ENCODE peak calls at places on chromosomes 2 and 18, in eight cellular contexts. One of them, this sample, is unnamed.

GRCh38 chr2:216596234-216596985 is 36.8 kb upstream of the IGFBP2 start:
- DNase-seq in HepG2: no peak
- DNase-seq in K562: no peak
- DNase-seq in spleen: no peak
- DNase-seq in H1: no peak
- DNase-seq in endothelial cell of umbilical vein: peak; percentile 54
- DNase-seq in SK-N-SH: peak; percentile 69
- DNase-seq in transverse colon: no peak
- DNase-seq in this sample: no peak

GRCh38 chr2:202221873-202222272 is 16.5 kb downstream of the SUMO1 start:
- DNase-seq in HepG2: no peak
- DNase-seq in K562: peak; percentile 24
- DNase-seq in spleen: no peak
- DNase-seq in H1: no peak
- DNase-seq in endothelial cell of umbilical vein: no peak
- DNase-seq in SK-N-SH: peak; percentile 10
- DNase-seq in transverse colon: no peak
- DNase-seq in this sample: no peak

GRCh38 chr2:173119069-173119807 is 43.6 kb downstream of the MAP3K20 start:
- DNase-seq in HepG2: no peak
- DNase-seq in K562: no peak
- DNase-seq in spleen: no peak
- DNase-seq in H1: no peak
- DNase-seq in endothelial cell of umbilical vein: no peak
- DNase-seq in SK-N-SH: no peak
- DNase-seq in transverse colon: peak; percentile 22
- DNase-seq in this sample: no peak

GRCh38 chr2:159882069-159882468 is 84.1 kb upstream of the CD302 start:
- DNase-seq in HepG2: no peak
- DNase-seq in K562: no peak
- DNase-seq in spleen: no peak
- DNase-seq in H1: no peak
- DNase-seq in endothelial cell of umbilical vein: no peak
- DNase-seq in SK-N-SH: peak; percentile 33
- DNase-seq in transverse colon: no peak
- DNase-seq in this sample: no peak

GRCh38 chr2:134917958-134918517 is 584 bp upstream of the CCNT2 start:
- DNase-seq in HepG2: no peak
- DNase-seq in K562: no peak
- DNase-seq in spleen: peak; percentile 98
- DNase-seq in H1: no peak
- DNase-seq in endothelial cell of umbilical vein: peak; percentile 92
- DNase-seq in SK-N-SH: no peak
- DNase-seq in transverse colon: no peak
- DNase-seq in this sample: peak; percentile 80

GRCh38 chr2:137826373-137827372 is 137.6 kb upstream of the HNMT start:
- DNase-seq in HepG2: no peak
- DNase-seq in K562: no peak
- DNase-seq in spleen: no peak
- DNase-seq in H1: no peak
- DNase-seq in endothelial cell of umbilical vein: no peak
- DNase-seq in SK-N-SH: no peak
- DNase-seq in transverse colon: no peak
- DNase-seq in this sample: no peak

GRCh38 chr2:239956818-239957261 is 68.3 kb downstream of the NDUFA10 start:
- DNase-seq in HepG2: no peak
- DNase-seq in K562: no peak
- DNase-seq in spleen: peak; percentile 55
- DNase-seq in H1: no peak
- DNase-seq in endothelial cell of umbilical vein: no peak
- DNase-seq in SK-N-SH: no peak
- DNase-seq in transverse colon: no peak
- DNase-seq in this sample: no peak

GRCh38 chr2:118808429-118808809 is 39.0 kb downstream of the EN1 start:
- DNase-seq in HepG2: no peak
- DNase-seq in K562: no peak
- DNase-seq in spleen: no peak
- DNase-seq in H1: no peak
- DNase-seq in endothelial cell of umbilical vein: no peak
- DNase-seq in SK-N-SH: no peak
- DNase-seq in transverse colon: no peak
- DNase-seq in this sample: no peak

GRCh38 chr2:1862881-1863280 is 118.6 kb upstream of the PXDN start:
- DNase-seq in HepG2: no peak
- DNase-seq in K562: no peak
- DNase-seq in spleen: no peak
- DNase-seq in H1: no peak
- DNase-seq in endothelial cell of umbilical vein: no peak
- DNase-seq in SK-N-SH: no peak
- DNase-seq in transverse colon: no peak
- DNase-seq in this sample: no peak

GRCh38 chr18:35376393-35376741 is 770 bp downstream of the ZNF396 start:
- DNase-seq in HepG2: no peak
- DNase-seq in K562: peak; percentile 47
- DNase-seq in spleen: peak; percentile 90
- DNase-seq in H1: no peak
- DNase-seq in endothelial cell of umbilical vein: no peak
- DNase-seq in SK-N-SH: peak; percentile 65
- DNase-seq in transverse colon: peak; percentile 51
- DNase-seq in this sample: no peak

GRCh38 chr2:168934826-168935225 is 33.7 kb downstream of the G6PC2 start:
- DNase-seq in HepG2: no peak
- DNase-seq in K562: no peak
- DNase-seq in spleen: no peak
- DNase-seq in H1: no peak
- DNase-seq in endothelial cell of umbilical vein: no peak
- DNase-seq in SK-N-SH: no peak
- DNase-seq in transverse colon: no peak
- DNase-seq in this sample: no peak

DNA sequence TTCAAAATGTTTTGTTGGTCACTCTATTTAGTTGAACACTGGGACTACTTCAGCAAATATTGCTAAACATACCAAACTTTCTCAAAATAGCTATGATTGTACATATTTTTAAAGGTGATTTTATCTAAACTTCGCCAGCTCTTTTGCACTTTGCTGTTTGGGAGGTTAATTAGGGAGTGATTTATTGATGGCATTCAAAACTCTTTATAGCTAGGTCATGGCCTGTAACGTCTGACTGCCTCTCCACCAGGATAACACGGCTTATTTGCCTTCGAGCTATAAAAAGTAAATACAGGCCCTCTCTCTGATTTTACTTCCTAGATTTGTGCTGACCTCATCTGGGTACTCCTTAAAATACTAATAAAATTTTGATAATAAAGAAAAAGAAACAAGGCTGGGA is 931.9 kb downstream of the DCDC2C start:
- DNase-seq in HepG2: no peak
- DNase-seq in K562: no peak
- DNase-seq in spleen: no peak
- DNase-seq in H1: no peak
- DNase-seq in endothelial cell of umbilical vein: peak; percentile 47
- DNase-seq in SK-N-SH: no peak
- DNase-seq in transverse colon: no peak
- DNase-seq in this sample: no peak
- H3K9me3 ChIP-seq in HepG2: peaks cover 68% of the 10 kb centered on the region
- H3K9me3 ChIP-seq in K562: no peaks in the 10 kb centered on the region
- H3K9me3 ChIP-seq in spleen: peaks cover 7% of the 10 kb centered on the region
- H3K9me3 ChIP-seq in H1: no peaks in the 10 kb centered on the region
- H3K9me3 ChIP-seq in endothelial cell of umbilical vein: no peaks in the 10 kb centered on the region
- H3K9me3 ChIP-seq in SK-N-SH: peaks cover 12% of the 10 kb centered on the region
- H3K9me3 ChIP-seq in transverse colon: no peaks in the 10 kb centered on the region
- H3K9me3 ChIP-seq in this sample: no peaks in the 10 kb centered on the region

GRCh38 chr2:174635747-174636399 is 38.3 kb upstream of the WIPF1 start:
- DNase-seq in HepG2: no peak
- DNase-seq in K562: no peak
- DNase-seq in spleen: no peak
- DNase-seq in H1: no peak
- DNase-seq in endothelial cell of umbilical vein: no peak
- DNase-seq in SK-N-SH: no peak
- DNase-seq in transverse colon: no peak
- DNase-seq in this sample: no peak

GRCh38 chr2:174635015-174635593 is 37.5 kb upstream of the WIPF1 start:
- DNase-seq in HepG2: no peak
- DNase-seq in K562: no peak
- DNase-seq in spleen: peak; percentile 76
- DNase-seq in H1: no peak
- DNase-seq in endothelial cell of umbilical vein: no peak
- DNase-seq in SK-N-SH: no peak
- DNase-seq in transverse colon: no peak
- DNase-seq in this sample: no peak

GRCh38 chr2:174633621-174633927 is 36.0 kb upstream of the WIPF1 start:
- DNase-seq in HepG2: no peak
- DNase-seq in K562: no peak
- DNase-seq in spleen: peak; percentile 77
- DNase-seq in H1: no peak
- DNase-seq in endothelial cell of umbilical vein: peak; percentile 8
- DNase-seq in SK-N-SH: no peak
- DNase-seq in transverse colon: no peak
- DNase-seq in this sample: no peak

GRCh38 chr2:174632847-174633620 is 35.4 kb upstream of the WIPF1 start:
- DNase-seq in HepG2: no peak
- DNase-seq in K562: no peak
- DNase-seq in spleen: no peak
- DNase-seq in H1: no peak
- DNase-seq in endothelial cell of umbilical vein: no peak
- DNase-seq in SK-N-SH: no peak
- DNase-seq in transverse colon: no peak
- DNase-seq in this sample: no peak

DNA sequence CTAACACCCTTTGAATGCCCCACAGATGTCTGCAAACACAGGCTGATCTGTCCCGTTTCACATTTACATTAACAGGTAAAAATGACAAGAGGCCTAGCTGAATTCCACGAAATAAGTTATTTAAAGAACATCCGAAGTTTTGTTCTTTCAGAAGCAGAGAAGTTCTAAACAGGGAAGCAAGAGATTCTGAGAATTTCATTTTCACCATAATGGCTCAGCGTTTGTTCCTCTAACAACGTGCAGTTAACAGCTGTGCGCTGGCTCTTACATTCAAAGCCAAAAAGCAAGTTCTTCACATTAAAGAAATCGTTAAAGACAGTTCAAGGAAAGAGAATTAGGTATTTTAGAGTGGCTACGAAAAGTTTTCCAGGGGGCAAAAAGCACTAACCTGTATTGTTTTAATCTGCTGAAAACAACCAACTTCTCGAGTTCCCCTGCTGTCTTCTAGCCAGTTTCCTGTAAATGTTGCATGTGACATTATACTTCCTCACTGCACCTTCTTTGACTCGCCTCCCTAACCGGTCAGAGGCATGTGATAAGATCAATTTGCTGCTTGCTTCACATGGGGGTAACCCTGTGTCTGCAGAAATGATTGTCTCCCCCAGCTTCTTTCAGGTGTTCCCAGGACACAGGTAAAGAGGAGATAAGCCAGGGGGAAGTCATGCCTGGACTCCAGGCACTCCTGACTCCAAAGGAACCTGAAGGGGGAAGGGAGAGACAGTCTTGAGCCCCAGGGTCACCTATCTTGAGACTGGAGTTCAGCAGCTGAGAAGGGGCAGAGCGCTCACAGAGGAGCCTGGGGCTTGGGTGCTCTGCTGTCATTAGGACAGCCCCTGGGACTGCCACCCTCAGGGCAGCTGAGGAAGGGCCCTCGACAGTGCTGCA is 36.8 kb upstream of the WIPF1 start:
- DNase-seq in HepG2: no peak
- DNase-seq in K562: peak; percentile 23
- DNase-seq in spleen: peak; percentile 87
- DNase-seq in H1: no peak
- DNase-seq in endothelial cell of umbilical vein: peak; percentile 31
- DNase-seq in SK-N-SH: no peak
- DNase-seq in transverse colon: peak; percentile 26
- DNase-seq in this sample: no peak
- TF ChIP-seq POLR2AphosphoS5 in HepG2: no peak
- TF ChIP-seq POLR2AphosphoS5 in K562: no peak
- TF ChIP-seq POLR2AphosphoS5 in spleen: peak; percentile 56
- TF ChIP-seq POLR2AphosphoS5 in H1: no peak
- TF ChIP-seq POLR2AphosphoS5 in endothelial cell of umbilical vein: no peak
- TF ChIP-seq POLR2AphosphoS5 in SK-N-SH: no peak
- TF ChIP-seq POLR2AphosphoS5 in transverse colon: peak; percentile 60
- TF ChIP-seq POLR2AphosphoS5 in this sample: no peak

GRCh38 chr2:233813236-233814062 is 35.3 kb downstream of the MROH2A start:
- DNase-seq in HepG2: no peak
- DNase-seq in K562: no peak
- DNase-seq in spleen: peak; percentile 16
- DNase-seq in H1: no peak
- DNase-seq in endothelial cell of umbilical vein: no peak
- DNase-seq in SK-N-SH: no peak
- DNase-seq in transverse colon: no peak
- DNase-seq in this sample: no peak

GRCh38 chr2:233815861-233816260 is 37.7 kb downstream of the MROH2A start:
- DNase-seq in HepG2: no peak
- DNase-seq in K562: no peak
- DNase-seq in spleen: no peak
- DNase-seq in H1: no peak
- DNase-seq in endothelial cell of umbilical vein: no peak
- DNase-seq in SK-N-SH: no peak
- DNase-seq in transverse colon: no peak
- DNase-seq in this sample: no peak

GRCh38 chr2:233816334-233816733 is 38.0 kb downstream of the HJURP start:
- DNase-seq in HepG2: no peak
- DNase-seq in K562: no peak
- DNase-seq in spleen: peak; percentile 22
- DNase-seq in H1: no peak
- DNase-seq in endothelial cell of umbilical vein: no peak
- DNase-seq in SK-N-SH: peak; percentile 85
- DNase-seq in transverse colon: peak; percentile 2
- DNase-seq in this sample: no peak

GRCh38 chr2:233814063-233814435 is 35.9 kb downstream of the MROH2A start:
- DNase-seq in HepG2: no peak
- DNase-seq in K562: peak; percentile 33
- DNase-seq in spleen: peak; percentile 3
- DNase-seq in H1: no peak
- DNase-seq in endothelial cell of umbilical vein: no peak
- DNase-seq in SK-N-SH: no peak
- DNase-seq in transverse colon: no peak
- DNase-seq in this sample: no peak

DNA sequence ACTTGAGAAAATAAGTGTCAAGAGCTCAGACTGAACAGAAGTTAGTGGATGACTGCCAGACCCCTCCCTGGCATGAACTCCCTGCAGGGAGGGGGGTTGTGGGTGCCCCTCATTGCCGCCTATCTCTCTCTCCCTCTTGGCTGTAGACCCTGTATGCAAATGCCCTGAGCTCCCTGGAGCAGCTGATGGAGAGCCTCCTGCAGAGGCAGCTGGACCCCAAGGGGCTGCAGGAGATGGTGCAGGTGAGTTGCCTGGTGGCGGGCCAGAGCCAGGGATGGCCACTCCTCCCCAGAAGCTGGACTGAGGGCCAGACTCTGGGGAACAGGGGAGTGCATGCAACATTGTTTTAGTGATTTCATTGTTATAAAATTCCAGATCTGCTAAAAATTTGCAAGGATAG is 36.3 kb downstream of the MROH2A start:
- DNase-seq in HepG2: no peak
- DNase-seq in K562: no peak
- DNase-seq in spleen: peak; percentile 73
- DNase-seq in H1: no peak
- DNase-seq in endothelial cell of umbilical vein: no peak
- DNase-seq in SK-N-SH: no peak
- DNase-seq in transverse colon: peak; percentile 2
- DNase-seq in this sample: no peak
- H3K9me3 ChIP-seq in HepG2: no peaks in the 10 kb centered on the region
- H3K9me3 ChIP-seq in K562: no peaks in the 10 kb centered on the region
- H3K9me3 ChIP-seq in spleen: no peaks in the 10 kb centered on the region
- H3K9me3 ChIP-seq in H1: no peaks in the 10 kb centered on the region
- H3K9me3 ChIP-seq in endothelial cell of umbilical vein: no peaks in the 10 kb centered on the region
- H3K9me3 ChIP-seq in SK-N-SH: no peaks in the 10 kb centered on the region
- H3K9me3 ChIP-seq in transverse colon: no peaks in the 10 kb centered on the region
- H3K9me3 ChIP-seq in this sample: no peaks in the 10 kb centered on the region

GRCh38 chr18:37383036-37383788 is 182.4 kb downstream of the CELF4 start:
- DNase-seq in HepG2: no peak
- DNase-seq in K562: no peak
- DNase-seq in spleen: no peak
- DNase-seq in H1: no peak
- DNase-seq in endothelial cell of umbilical vein: no peak
- DNase-seq in SK-N-SH: peak; percentile 71
- DNase-seq in transverse colon: no peak
- DNase-seq in this sample: no peak
- TF ChIP-seq POLR2AphosphoS5 in HepG2: no peak
- TF ChIP-seq POLR2AphosphoS5 in K562: no peak
- TF ChIP-seq POLR2AphosphoS5 in spleen: no peak
- TF ChIP-seq POLR2AphosphoS5 in H1: no peak
- TF ChIP-seq POLR2AphosphoS5 in endothelial cell of umbilical vein: no peak
- TF ChIP-seq POLR2AphosphoS5 in SK-N-SH: no peak
- TF ChIP-seq POLR2AphosphoS5 in transverse colon: no peak
- TF ChIP-seq POLR2AphosphoS5 in this sample: no peak

This sample was measured in Panc1.